ENCODE peak calls at places on chromosome 14, in nine cellular contexts. B is IMR-90; A is psoas muscle; Y is lower lobe of right lung; Q is upper lobe of right lung; W is cardiac muscle cell; R is RWPE1; L is uterus; I is CD4-positive, CD25-positive, alpha-beta regulatory T cell. H is an unnamed sample.

GRCh38 chr14:81429028-81429427 is 28.9 kb upstream of the STON2 start:
- DNase-seq in Y (no peak), Q (no peak), B (no peak), A (no peak), L (no peak), W (no peak), I (no peak), R (no peak), H (no peak)

GRCh38 chr14:22980672-22981089 is 1.7 kb downstream of the AJUBA start:
- DNase-seq in I (peak; percentile 8), B (peak; percentile 32), Y (peak; percentile 65), L (peak; percentile 61), R (peak; percentile 88), W (peak; percentile 60), A (no peak), Q (peak; percentile 82), H (peak; percentile 51)

GRCh38 chr14:57362356-57362755 is 28.0 kb upstream of the NAA30 start:
- DNase-seq in W (peak; percentile 46), A (no peak), I (no peak), Q (no peak), B (no peak), R (no peak), L (no peak), Y (no peak), H (no peak)

GRCh38 chr14:92998957-92999356 is 76.0 kb downstream of the CHGA start:
- DNase-seq in I (no peak), B (no peak), Q (no peak), R (no peak), A (no peak), W (no peak), Y (no peak), L (peak; percentile 64), H (no peak)

GRCh38 chr14:31945074-31945613 is 132.0 kb upstream of the ARHGAP5 start:
- DNase-seq in R (no peak), B (no peak), L (no peak), I (peak; percentile 74), Q (no peak), A (no peak), W (no peak), Y (no peak), H (no peak)

GRCh38 chr14:95488376-95489162 is 27.9 kb downstream of the SYNE3 start:
- DNase-seq in A (peak; percentile 85), W (no peak), B (peak; percentile 27), L (no peak), Y (no peak), I (no peak), Q (no peak), R (no peak), H (peak; percentile 76)

GRCh38 chr14:101959277-101959676 is 5.1 kb upstream of the DYNC1H1 start:
- DNase-seq in Q (no peak), R (no peak), B (no peak), I (no peak), L (no peak), Y (no peak), A (no peak), W (peak; percentile 45), H (no peak)

GRCh38 chr14:98858561-98858960 is 413.4 kb downstream of the BCL11B start:
- DNase-seq in I (no peak), W (no peak), A (no peak), B (no peak), Q (no peak), R (no peak), Y (no peak), L (no peak), H (no peak)

GRCh38 chr14:96410119-96410518 is 18.2 kb downstream of the AK7 start:
- DNase-seq in I (no peak), B (no peak), Q (no peak), A (no peak), Y (no peak), R (no peak), W (no peak), L (no peak), H (no peak)

GRCh38 chr14:89388853-89389252 is 28.2 kb downstream of the FOXN3 start:
- DNase-seq in R (no peak), A (no peak), B (peak; percentile 43), L (no peak), W (peak; percentile 49), Q (no peak), I (no peak), Y (no peak), H (no peak)
- H3K27ac ChIP-seq in R (no peak overlapping the region), A (peak overlapping the region; percentile 58), B (no peak overlapping the region), L (no peak overlapping the region), W (no peak overlapping the region), Q (no peak overlapping the region), I (no peak overlapping the region), Y (no peak overlapping the region), H (no peak overlapping the region)

GRCh38 chr14:51000566-51000965 is 56.3 kb upstream of the PYGL start:
- DNase-seq in I (no peak), L (no peak), W (no peak), B (no peak), A (no peak), R (no peak), Q (no peak), Y (no peak), H (no peak)

GRCh38 chr14:51004801-51005526 is 60.7 kb upstream of the PYGL start:
- DNase-seq in W (peak; percentile 68), R (peak; percentile 29), I (no peak), A (no peak), Y (no peak), Q (no peak), L (no peak), B (peak; percentile 51), H (no peak)

GRCh38 chr14:51002406-51002984 is 58.2 kb upstream of the PYGL start:
- DNase-seq in A (no peak), Y (no peak), W (no peak), Q (no peak), B (no peak), I (no peak), R (no peak), L (no peak), H (no peak)

GRCh38 chr14:51006781-51007211 is 62.5 kb upstream of the PYGL start:
- DNase-seq in L (peak; percentile 46), Y (no peak), I (no peak), B (peak; percentile 58), W (peak; percentile 74), Q (no peak), R (peak; percentile 58), A (peak; percentile 89), H (no peak)

GRCh38 chr14:51004352-51004800 is 60.1 kb upstream of the PYGL start:
- DNase-seq in L (no peak), R (no peak), B (no peak), I (no peak), A (peak; percentile 58), Q (no peak), Y (peak; percentile 50), W (no peak), H (no peak)
- H3K27ac ChIP-seq in L (no peak overlapping the region), R (no peak overlapping the region), B (no peak overlapping the region), I (no peak overlapping the region), A (peak overlapping the region; percentile 85), Q (peak overlapping the region; percentile 1), Y (peak overlapping the region; percentile 21), W (peak overlapping the region; percentile 86), H (no peak overlapping the region)

GRCh38 chr14:21102472-21103164 is 1.8 kb downstream of the TMEM253 start:
- DNase-seq in B (no peak), Y (no peak), A (no peak), L (no peak), Q (no peak), R (no peak), I (no peak), W (peak; percentile 13), H (no peak)

GRCh38 chr14:21103165-21103709 is 2.4 kb downstream of the TMEM253 start:
- DNase-seq in R (no peak), I (no peak), B (no peak), L (no peak), Q (no peak), A (no peak), Y (no peak), W (no peak), H (no peak)

GRCh38 chr14:21103710-21104447 is 3.0 kb downstream of the TMEM253 start:
- DNase-seq in R (peak; percentile 95), Q (peak; percentile 97), A (peak; percentile 98), W (peak; percentile 98), Y (peak; percentile 98), B (peak; percentile 94), L (peak; percentile 95), I (peak; percentile 95), H (peak; percentile 98)

GRCh38 chr14:21100931-21101330 is at the start of gene TMEM253:
- DNase-seq in B (no peak), Q (no peak), L (no peak), I (no peak), Y (no peak), W (no peak), A (no peak), R (no peak), H (no peak)

DNA sequence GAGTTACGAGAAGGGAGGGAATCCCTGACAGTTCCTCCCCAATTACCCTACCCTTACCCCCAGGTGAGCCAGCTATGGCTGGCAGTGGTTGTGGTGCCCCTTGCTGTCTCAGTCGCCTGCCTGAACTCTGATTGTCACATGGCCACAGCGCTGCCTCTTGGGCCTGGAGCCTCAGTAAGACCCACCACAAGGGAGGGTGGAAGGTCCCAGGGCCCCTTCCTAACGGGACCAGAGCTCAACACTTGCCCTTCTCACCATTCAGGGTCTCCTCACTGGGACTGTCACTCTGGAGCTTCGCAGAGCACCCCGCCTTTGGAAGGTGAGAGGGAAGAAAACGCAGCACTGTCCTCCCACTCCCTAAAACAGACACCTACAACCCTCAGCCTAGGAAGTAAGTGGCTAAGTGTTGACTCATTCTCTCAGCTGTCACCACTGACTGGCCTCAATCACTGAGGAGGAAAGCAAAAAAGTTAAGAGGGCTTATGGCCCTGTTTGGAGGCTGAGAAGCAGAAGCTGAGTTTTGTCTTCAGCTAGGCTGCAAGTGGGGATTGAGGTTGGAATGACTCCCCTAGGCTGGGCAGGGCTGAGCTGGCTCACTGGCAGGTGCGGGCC is 1.0 kb downstream of the TMEM253 start:
- DNase-seq in L (no peak), W (no peak), Q (no peak), A (no peak), Y (no peak), R (peak; percentile 28), B (no peak), I (no peak), H (no peak)
- H3K27ac ChIP-seq in L (no peak overlapping the region), W (peak overlapping the region; percentile 37), Q (no peak overlapping the region), A (no peak overlapping the region), Y (no peak overlapping the region), R (peak overlapping the region; percentile 98), B (no peak overlapping the region), I (no peak overlapping the region), H (no peak overlapping the region)

GRCh38 chr14:52848626-52849025 is 57.2 kb upstream of the GNPNAT1 start:
- DNase-seq in I (no peak), B (no peak), R (no peak), Q (no peak), A (no peak), W (no peak), L (no peak), Y (no peak), H (no peak)

GRCh38 chr14:52840916-52841315 is 49.5 kb upstream of the GNPNAT1 start:
- DNase-seq in W (peak; percentile 53), A (no peak), I (no peak), B (peak; percentile 71), Y (no peak), L (no peak), Q (no peak), R (peak; percentile 33), H (peak; percentile 64)

GRCh38 chr14:52850520-52850919 is 59.1 kb upstream of the GNPNAT1 start:
- DNase-seq in B (no peak), Y (no peak), R (no peak), L (no peak), A (no peak), Q (no peak), I (no peak), W (no peak), H (no peak)

GRCh38 chr14:52844262-52845060 is 53.1 kb upstream of the GNPNAT1 start:
- DNase-seq in W (peak; percentile 31), R (no peak), L (peak; percentile 25), I (no peak), A (no peak), Y (no peak), Q (no peak), B (no peak), H (no peak)

GRCh38 chr14:52845079-52845478 is 53.7 kb upstream of the GNPNAT1 start:
- DNase-seq in Y (no peak), B (no peak), I (no peak), A (no peak), R (no peak), W (no peak), Q (no peak), L (no peak), H (no peak)
- H3K27ac ChIP-seq in Y (peak overlapping the region; percentile 39), B (no peak overlapping the region), I (no peak overlapping the region), A (no peak overlapping the region), R (no peak overlapping the region), W (no peak overlapping the region), Q (peak overlapping the region; percentile 42), L (peak overlapping the region; percentile 75), H (peak overlapping the region; percentile 46)

H was measured in aorta.